ENCODE peak calls at places on chromosomes 11 and 22, in ten cellular contexts. One of them, this sample, is unnamed.
A peak's percentile ranks its signal among the peaks of the same experiment; 100 is the strongest.

GRCh38 chr22:26845016-26845728 is 187.8 kb downstream of the MIAT start:
- DNase-seq in GM12865: no peak
- DNase-seq in fibroblast of lung: no peak
- DNase-seq in WERI-Rb-1: peak; percentile 14
- DNase-seq in keratinocyte: no peak
- DNase-seq in AG04450: no peak
- DNase-seq in upper lobe of right lung: no peak
- DNase-seq in tibial nerve: no peak
- DNase-seq in astrocyte of the spinal cord: peak; percentile 3
- DNase-seq in right lobe of liver: no peak
- DNase-seq in this sample: no peak

GRCh38 chr11:17217395-17217794 is 9.6 kb upstream of the PIK3C2A start:
- DNase-seq in GM12865: no peak
- DNase-seq in fibroblast of lung: no peak
- DNase-seq in WERI-Rb-1: no peak
- DNase-seq in keratinocyte: no peak
- DNase-seq in AG04450: no peak
- DNase-seq in upper lobe of right lung: no peak
- DNase-seq in tibial nerve: no peak
- DNase-seq in astrocyte of the spinal cord: no peak
- DNase-seq in right lobe of liver: no peak
- DNase-seq in this sample: no peak

GRCh38 chr22:23750374-23750743 is 553 bp downstream of the ZNF70 start:
- DNase-seq in GM12865: no peak
- DNase-seq in fibroblast of lung: no peak
- DNase-seq in WERI-Rb-1: no peak
- DNase-seq in keratinocyte: no peak
- DNase-seq in AG04450: no peak
- DNase-seq in upper lobe of right lung: no peak
- DNase-seq in tibial nerve: no peak
- DNase-seq in astrocyte of the spinal cord: no peak
- DNase-seq in right lobe of liver: no peak
- DNase-seq in this sample: no peak

GRCh38 chr22:27327981-27328721 is 473.4 kb downstream of the MN1 start:
- DNase-seq in GM12865: no peak
- DNase-seq in fibroblast of lung: no peak
- DNase-seq in WERI-Rb-1: no peak
- DNase-seq in keratinocyte: no peak
- DNase-seq in AG04450: no peak
- DNase-seq in upper lobe of right lung: no peak
- DNase-seq in tibial nerve: no peak
- DNase-seq in astrocyte of the spinal cord: no peak
- DNase-seq in right lobe of liver: no peak
- DNase-seq in this sample: no peak

GRCh38 chr22:38494498-38494897 is 11.6 kb downstream of the DDX17 start:
- DNase-seq in GM12865: no peak
- DNase-seq in fibroblast of lung: no peak
- DNase-seq in WERI-Rb-1: no peak
- DNase-seq in keratinocyte: no peak
- DNase-seq in AG04450: no peak
- DNase-seq in upper lobe of right lung: no peak
- DNase-seq in tibial nerve: no peak
- DNase-seq in astrocyte of the spinal cord: no peak
- DNase-seq in right lobe of liver: no peak
- DNase-seq in this sample: no peak

GRCh38 chr11:10918698-10919097 is 60.8 kb upstream of the ZBED5 start:
- DNase-seq in GM12865: no peak
- DNase-seq in fibroblast of lung: no peak
- DNase-seq in WERI-Rb-1: no peak
- DNase-seq in keratinocyte: no peak
- DNase-seq in AG04450: no peak
- DNase-seq in upper lobe of right lung: no peak
- DNase-seq in tibial nerve: no peak
- DNase-seq in astrocyte of the spinal cord: no peak
- DNase-seq in right lobe of liver: no peak
- DNase-seq in this sample: peak; percentile 63

GRCh38 chr11:14414470-14415461 is 55.8 kb upstream of the RRAS2 start:
- DNase-seq in GM12865: peak; percentile 67
- DNase-seq in fibroblast of lung: peak; percentile 33
- DNase-seq in WERI-Rb-1: no peak
- DNase-seq in keratinocyte: no peak
- DNase-seq in AG04450: no peak
- DNase-seq in upper lobe of right lung: no peak
- DNase-seq in tibial nerve: no peak
- DNase-seq in astrocyte of the spinal cord: no peak
- DNase-seq in right lobe of liver: no peak
- DNase-seq in this sample: peak; percentile 54

GRCh38 chr22:22810018-22810427 is 77.6 kb upstream of the IGLL5 start:
- DNase-seq in GM12865: no peak
- DNase-seq in fibroblast of lung: peak; percentile 21
- DNase-seq in WERI-Rb-1: peak; percentile 59
- DNase-seq in keratinocyte: no peak
- DNase-seq in AG04450: no peak
- DNase-seq in upper lobe of right lung: peak; percentile 76
- DNase-seq in tibial nerve: no peak
- DNase-seq in astrocyte of the spinal cord: no peak
- DNase-seq in right lobe of liver: peak; percentile 73
- DNase-seq in this sample: no peak

GRCh38 chr11:128552783-128553661 is 34.3 kb downstream of the ETS1 start:
- DNase-seq in GM12865: peak; percentile 96
- DNase-seq in fibroblast of lung: peak; percentile 71
- DNase-seq in WERI-Rb-1: no peak
- DNase-seq in keratinocyte: no peak
- DNase-seq in AG04450: no peak
- DNase-seq in upper lobe of right lung: no peak
- DNase-seq in tibial nerve: peak; percentile 25
- DNase-seq in astrocyte of the spinal cord: peak; percentile 21
- DNase-seq in right lobe of liver: no peak
- DNase-seq in this sample: peak; percentile 83

GRCh38 chr11:35148163-35148562 is 9.2 kb downstream of the CD44 start:
- DNase-seq in GM12865: no peak
- DNase-seq in fibroblast of lung: no peak
- DNase-seq in WERI-Rb-1: no peak
- DNase-seq in keratinocyte: no peak
- DNase-seq in AG04450: no peak
- DNase-seq in upper lobe of right lung: no peak
- DNase-seq in tibial nerve: no peak
- DNase-seq in astrocyte of the spinal cord: peak; percentile 3
- DNase-seq in right lobe of liver: no peak
- DNase-seq in this sample: no peak

GRCh38 chr11:78449866-78450265 is 32.2 kb upstream of the GAB2 start:
- DNase-seq in GM12865: no peak
- DNase-seq in fibroblast of lung: peak; percentile 43
- DNase-seq in WERI-Rb-1: no peak
- DNase-seq in keratinocyte: no peak
- DNase-seq in AG04450: no peak
- DNase-seq in upper lobe of right lung: no peak
- DNase-seq in tibial nerve: no peak
- DNase-seq in astrocyte of the spinal cord: no peak
- DNase-seq in right lobe of liver: no peak
- DNase-seq in this sample: peak; percentile 15

GRCh38 chr11:8671651-8672062 is 10.8 kb downstream of the TRIM66 start:
- DNase-seq in GM12865: no peak
- DNase-seq in fibroblast of lung: peak; percentile 80
- DNase-seq in WERI-Rb-1: no peak
- DNase-seq in keratinocyte: no peak
- DNase-seq in AG04450: peak; percentile 63
- DNase-seq in upper lobe of right lung: no peak
- DNase-seq in tibial nerve: no peak
- DNase-seq in astrocyte of the spinal cord: no peak
- DNase-seq in right lobe of liver: no peak
- DNase-seq in this sample: no peak

GRCh38 chr11:77619576-77620198 is 17.9 kb downstream of the CLNS1A start:
- DNase-seq in GM12865: peak; percentile 66
- DNase-seq in fibroblast of lung: peak; percentile 67
- DNase-seq in WERI-Rb-1: no peak
- DNase-seq in keratinocyte: no peak
- DNase-seq in AG04450: no peak
- DNase-seq in upper lobe of right lung: no peak
- DNase-seq in tibial nerve: no peak
- DNase-seq in astrocyte of the spinal cord: peak; percentile 58
- DNase-seq in right lobe of liver: no peak
- DNase-seq in this sample: peak; percentile 57

GRCh38 chr11:117511483-117511934 is 183.9 kb downstream of the CEP164 start:
- DNase-seq in GM12865: no peak
- DNase-seq in fibroblast of lung: no peak
- DNase-seq in WERI-Rb-1: no peak
- DNase-seq in keratinocyte: no peak
- DNase-seq in AG04450: no peak
- DNase-seq in upper lobe of right lung: no peak
- DNase-seq in tibial nerve: no peak
- DNase-seq in astrocyte of the spinal cord: no peak
- DNase-seq in right lobe of liver: no peak
- DNase-seq in this sample: no peak

GRCh38 chr11:27703453-27703852 is 3.2 kb upstream of the BDNF start:
- DNase-seq in GM12865: no peak
- DNase-seq in fibroblast of lung: peak; percentile 66
- DNase-seq in WERI-Rb-1: no peak
- DNase-seq in keratinocyte: no peak
- DNase-seq in AG04450: no peak
- DNase-seq in upper lobe of right lung: no peak
- DNase-seq in tibial nerve: no peak
- DNase-seq in astrocyte of the spinal cord: peak; percentile 72
- DNase-seq in right lobe of liver: no peak
- DNase-seq in this sample: peak; percentile 29

GRCh38 chr11:18299724-18300123 is 22.2 kb downstream of the HPS5 start:
- DNase-seq in GM12865: no peak
- DNase-seq in fibroblast of lung: no peak
- DNase-seq in WERI-Rb-1: no peak
- DNase-seq in keratinocyte: no peak
- DNase-seq in AG04450: no peak
- DNase-seq in upper lobe of right lung: no peak
- DNase-seq in tibial nerve: no peak
- DNase-seq in astrocyte of the spinal cord: no peak
- DNase-seq in right lobe of liver: no peak
- DNase-seq in this sample: no peak

GRCh38 chr22:36816338-36816634 is 549 bp downstream of the PVALB start:
- DNase-seq in GM12865: no peak
- DNase-seq in fibroblast of lung: no peak
- DNase-seq in WERI-Rb-1: no peak
- DNase-seq in keratinocyte: no peak
- DNase-seq in AG04450: no peak
- DNase-seq in upper lobe of right lung: no peak
- DNase-seq in tibial nerve: no peak
- DNase-seq in astrocyte of the spinal cord: no peak
- DNase-seq in right lobe of liver: no peak
- DNase-seq in this sample: no peak
- H3K4me3 ChIP-seq in GM12865: no peak overlapping the region
- H3K4me3 ChIP-seq in fibroblast of lung: no peak overlapping the region
- H3K4me3 ChIP-seq in WERI-Rb-1: no peak overlapping the region
- H3K4me3 ChIP-seq in keratinocyte: no peak overlapping the region
- H3K4me3 ChIP-seq in AG04450: no peak overlapping the region
- H3K4me3 ChIP-seq in upper lobe of right lung: peak overlapping the region; percentile 36
- H3K4me3 ChIP-seq in tibial nerve: peak overlapping the region; percentile 42
- H3K4me3 ChIP-seq in astrocyte of the spinal cord: no peak overlapping the region
- H3K4me3 ChIP-seq in right lobe of liver: peak overlapping the region; percentile 19
- H3K4me3 ChIP-seq in this sample: no peak overlapping the region

DNA sequence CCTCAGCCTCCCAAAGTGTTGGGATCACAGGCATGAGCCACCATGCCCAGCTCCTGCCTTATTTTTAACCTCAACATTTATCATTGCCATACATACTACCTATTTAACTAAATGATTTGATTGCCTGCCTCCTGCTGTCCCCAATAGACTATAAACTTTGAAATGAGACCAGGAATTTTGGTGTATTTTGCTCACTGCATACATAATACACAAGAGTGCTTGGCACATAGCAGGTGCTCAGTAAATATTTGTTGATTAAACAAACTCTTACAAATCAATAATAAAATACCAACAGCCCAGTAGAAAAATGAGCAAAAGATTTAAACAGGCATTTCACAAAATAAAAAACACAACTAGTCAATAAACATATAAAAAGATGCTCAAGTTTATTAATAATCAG is 49.5 kb upstream of the PHF21A start:
- DNase-seq in GM12865: no peak
- DNase-seq in fibroblast of lung: no peak
- DNase-seq in WERI-Rb-1: no peak
- DNase-seq in keratinocyte: no peak
- DNase-seq in AG04450: no peak
- DNase-seq in upper lobe of right lung: no peak
- DNase-seq in tibial nerve: no peak
- DNase-seq in astrocyte of the spinal cord: no peak
- DNase-seq in right lobe of liver: no peak
- DNase-seq in this sample: no peak
- H3K4me3 ChIP-seq in GM12865: no peak overlapping the region
- H3K4me3 ChIP-seq in fibroblast of lung: no peak overlapping the region
- H3K4me3 ChIP-seq in WERI-Rb-1: no peak overlapping the region
- H3K4me3 ChIP-seq in keratinocyte: no peak overlapping the region
- H3K4me3 ChIP-seq in AG04450: no peak overlapping the region
- H3K4me3 ChIP-seq in upper lobe of right lung: no peak overlapping the region
- H3K4me3 ChIP-seq in tibial nerve: no peak overlapping the region
- H3K4me3 ChIP-seq in astrocyte of the spinal cord: no peak overlapping the region
- H3K4me3 ChIP-seq in right lobe of liver: no peak overlapping the region
- H3K4me3 ChIP-seq in this sample: no peak overlapping the region

GRCh38 chr11:61429346-61429690 is 457 bp downstream of the CPSF7 start:
- DNase-seq in GM12865: peak; percentile 84
- DNase-seq in fibroblast of lung: peak; percentile 66
- DNase-seq in WERI-Rb-1: peak; percentile 76
- DNase-seq in keratinocyte: no peak
- DNase-seq in AG04450: no peak
- DNase-seq in upper lobe of right lung: peak; percentile 84
- DNase-seq in tibial nerve: no peak
- DNase-seq in astrocyte of the spinal cord: peak; percentile 50
- DNase-seq in right lobe of liver: peak; percentile 73
- DNase-seq in this sample: peak; percentile 49
- H3K4me3 ChIP-seq in GM12865: peak overlapping the region; percentile 88
- H3K4me3 ChIP-seq in fibroblast of lung: peak overlapping the region; percentile 95
- H3K4me3 ChIP-seq in WERI-Rb-1: peak overlapping the region; percentile 84
- H3K4me3 ChIP-seq in keratinocyte: peak overlapping the region; percentile 74
- H3K4me3 ChIP-seq in AG04450: peak overlapping the region; percentile 100
- H3K4me3 ChIP-seq in upper lobe of right lung: peak overlapping the region; percentile 77
- H3K4me3 ChIP-seq in tibial nerve: peak overlapping the region; percentile 77
- H3K4me3 ChIP-seq in astrocyte of the spinal cord: peak overlapping the region; percentile 99
- H3K4me3 ChIP-seq in right lobe of liver: peak overlapping the region; percentile 87
- H3K4me3 ChIP-seq in this sample: peak overlapping the region; percentile 81

DNA sequence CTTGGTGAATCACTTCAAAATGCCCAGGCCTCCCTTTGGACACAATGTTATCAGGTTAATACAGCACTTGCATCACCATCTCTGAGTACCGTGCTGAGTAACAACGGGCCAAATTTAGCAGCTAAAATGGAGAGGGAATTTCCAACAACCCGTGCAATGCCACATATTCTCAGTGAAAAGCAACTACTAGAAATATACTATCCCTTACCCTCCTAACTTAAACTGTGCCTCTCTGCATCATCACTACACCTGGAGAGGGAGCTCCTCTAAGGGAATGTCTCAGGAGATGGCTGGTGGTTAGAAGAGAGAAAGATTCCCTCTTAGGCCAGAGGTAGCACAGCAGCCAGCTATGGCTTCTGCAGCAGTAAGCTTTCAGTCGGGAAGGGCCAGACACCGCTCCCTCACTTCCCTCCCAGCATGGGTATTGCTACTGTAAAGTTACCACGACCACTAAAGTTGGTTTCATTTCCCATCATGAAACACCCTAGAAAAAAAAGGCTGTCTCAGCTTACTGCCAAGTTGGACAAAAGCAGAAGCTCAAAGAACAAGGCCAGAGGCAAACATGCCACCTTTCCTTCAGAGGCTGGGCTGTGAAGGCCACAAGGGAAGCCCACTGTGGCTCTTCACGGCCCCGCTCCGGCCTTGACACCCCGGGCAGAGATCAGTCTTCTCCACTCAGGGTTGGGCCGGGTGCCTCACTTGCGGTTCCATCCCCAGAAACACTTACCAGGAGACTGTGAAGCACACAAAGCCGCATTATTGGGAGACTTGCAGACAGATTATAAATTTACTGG is 3.9 kb downstream of the MAML2 start:
- DNase-seq in GM12865: peak; percentile 87
- DNase-seq in fibroblast of lung: peak; percentile 73
- DNase-seq in WERI-Rb-1: no peak
- DNase-seq in keratinocyte: no peak
- DNase-seq in AG04450: no peak
- DNase-seq in upper lobe of right lung: peak; percentile 67
- DNase-seq in tibial nerve: no peak
- DNase-seq in astrocyte of the spinal cord: peak; percentile 79
- DNase-seq in right lobe of liver: peak; percentile 31
- DNase-seq in this sample: peak; percentile 78
- H3K4me3 ChIP-seq in GM12865: peak overlapping the region; percentile 57
- H3K4me3 ChIP-seq in fibroblast of lung: peak overlapping the region; percentile 67
- H3K4me3 ChIP-seq in WERI-Rb-1: peak overlapping the region; percentile 99
- H3K4me3 ChIP-seq in keratinocyte: no peak overlapping the region
- H3K4me3 ChIP-seq in AG04450: peak overlapping the region; percentile 81
- H3K4me3 ChIP-seq in upper lobe of right lung: peak overlapping the region; percentile 80
- H3K4me3 ChIP-seq in tibial nerve: peak overlapping the region; percentile 70
- H3K4me3 ChIP-seq in astrocyte of the spinal cord: peak overlapping the region; percentile 86
- H3K4me3 ChIP-seq in right lobe of liver: no peak overlapping the region
- H3K4me3 ChIP-seq in this sample: peak overlapping the region; percentile 96